ENCODE peak calls at places on chromosome 1, in seven cellular contexts. R is stimulated activated CD8-positive, alpha-beta memory T cell treated with anti-CD3 and anti-CD28 coated beads, Interleukin-7, amount 100 ng/mL, for 1 hour; F is Right ventricle myocardium superior; A is left ventricle myocardium inferior; U is neural progenitor cell; N is hippocampal formation; L is HTR-8/SVneo. J is an unnamed sample.

GRCh38 chr1:54741531-54741930 is 22.8 kb downstream of the PARS2 start:
- DNase-seq in R (no peak), F (no peak), A (no peak), U (no peak), N (no peak), L (no peak), J (no peak)

GRCh38 chr1:99176753-99177152 is 87.5 kb upstream of the PLPPR4 start:
- DNase-seq in R (no peak), F (no peak), A (no peak), U (no peak), N (no peak), L (no peak), J (no peak)

GRCh38 chr1:109883248-109883955 is 27.2 kb upstream of the CSF1 start:
- DNase-seq in R (no peak), F (peak), A (peak), U (no peak), N (no peak), L (no peak), J (no peak)

GRCh38 chr1:6956488-6957159 is 171.4 kb downstream of the CAMTA1 start:
- DNase-seq in R (no peak), F (no peak), A (no peak), U (peak), N (no peak), L (no peak), J (no peak)

GRCh38 chr1:2981981-2982614 is 39.2 kb upstream of the ACTRT2 start:
- DNase-seq in R (no peak), F (no peak), A (peak), U (no peak), N (no peak), L (no peak), J (peak)

GRCh38 chr1:59135761-59136255 is 161.1 kb upstream of the FGGY start:
- DNase-seq in R (no peak), F (no peak), A (no peak), U (no peak), N (no peak), L (no peak), J (no peak)

GRCh38 chr1:202203238-202204039 is 9.8 kb downstream of the LGR6 start:
- DNase-seq in R (no peak), F (no peak), A (no peak), U (no peak), N (no peak), L (no peak), J (no peak)

GRCh38 chr1:32273389-32274208 is 18.3 kb upstream of the HDAC1 start:
- DNase-seq in R (peak), F (no peak), A (no peak), U (no peak), N (no peak), L (peak), J (no peak)

GRCh38 chr1:57835620-57836019 is 411.8 kb upstream of the DAB1 start:
- DNase-seq in R (no peak), F (no peak), A (no peak), U (peak), N (no peak), L (no peak), J (no peak)

GRCh38 chr1:6271001-6271400 is 10.1 kb upstream of the GPR153 start:
- DNase-seq in R (no peak), F (no peak), A (no peak), U (no peak), N (no peak), L (no peak), J (no peak)